ENCODE peak calls at places on chromosomes 16 and 17, in six cellular contexts. K, N, J, X, F and C are unnamed samples. For H3K9me3 and H3K4me1, the result is how much of the 10 kb centered on the place peaks cover.

GRCh38 chr16:84553873-84554399 is 49.5 kb upstream of the MEAK7 start:
- DNase-seq in K (no peak), N (no peak), J (no peak), X (no peak), F (no peak), C (no peak)

GRCh38 chr17:7132511-7133094 is 18.0 kb upstream of the ASGR2 start:
- DNase-seq in K (peak), N (no peak), J (no peak), X (no peak), F (no peak), C (no peak)

GRCh38 chr17:73175962-73176565 is 11.3 kb downstream of the SSTR2 start:
- DNase-seq in K (no peak), N (no peak), J (no peak), X (no peak), F (no peak), C (peak)

GRCh38 chr17:37729905-37730304 is 15.0 kb downstream of the HNF1B start:
- DNase-seq in K (peak), N (no peak), J (no peak), X (no peak), F (no peak), C (no peak)

GRCh38 chr17:67830440-67830839 is 5.1 kb downstream of the BPTF start:
- DNase-seq in K (no peak), N (no peak), J (no peak), X (no peak), F (no peak), C (no peak)

GRCh38 chr17:68591583-68591982 is 9.6 kb downstream of the FAM20A start:
- DNase-seq in K (peak), N (peak), J (peak), X (peak), F (peak), C (no peak)

GRCh38 chr17:72565758-72566157 is 444.9 kb downstream of the SOX9 start:
- DNase-seq in K (no peak), N (no peak), J (no peak), X (no peak), F (no peak), C (no peak)

GRCh38 chr17:48544356-48545021 is 420 bp downstream of the HOXB2 start:
- DNase-seq in K (no peak), N (peak), J (peak), X (peak), F (peak), C (peak)

GRCh38 chr16:89343501-89344291 is 126.2 kb downstream of the ZNF778 start:
- DNase-seq in K (no peak), N (no peak), J (no peak), X (no peak), F (no peak), C (no peak)

GRCh38 chr17:44787271-44787940 is 28.6 kb downstream of the ADAM11 start:
- DNase-seq in K (no peak), N (no peak), J (no peak), X (no peak), F (no peak), C (no peak)

GRCh38 chr16:30748634-30749445 is 615 bp downstream of the PHKG2 start:
- DNase-seq in K (peak), N (peak), J (no peak), X (no peak), F (peak), C (no peak)

GRCh38 chr17:8707591-8708453 is 36.8 kb downstream of the CCDC42 start:
- DNase-seq in K (no peak), N (peak), J (no peak), X (no peak), F (peak), C (no peak)

GRCh38 chr17:76736349-76737081 is 616 bp downstream of the SRSF2 start:
- DNase-seq in K (peak), N (peak), J (peak), X (peak), F (peak), C (peak)

GRCh38 chr17:80029235-80029974 is 6.3 kb downstream of the TBC1D16 start:
- DNase-seq in K (no peak), N (peak), J (peak), X (peak), F (peak), C (peak)

GRCh38 chr16:4790261-4790660 is 2.1 kb upstream of the SEPTIN12 start:
- DNase-seq in K (no peak), N (no peak), J (no peak), X (no peak), F (no peak), C (no peak)

GRCh38 chr17:45104907-45105624 is 27.2 kb downstream of the PLCD3 start:
- DNase-seq in K (no peak), N (no peak), J (no peak), X (no peak), F (no peak), C (no peak)

DNA sequence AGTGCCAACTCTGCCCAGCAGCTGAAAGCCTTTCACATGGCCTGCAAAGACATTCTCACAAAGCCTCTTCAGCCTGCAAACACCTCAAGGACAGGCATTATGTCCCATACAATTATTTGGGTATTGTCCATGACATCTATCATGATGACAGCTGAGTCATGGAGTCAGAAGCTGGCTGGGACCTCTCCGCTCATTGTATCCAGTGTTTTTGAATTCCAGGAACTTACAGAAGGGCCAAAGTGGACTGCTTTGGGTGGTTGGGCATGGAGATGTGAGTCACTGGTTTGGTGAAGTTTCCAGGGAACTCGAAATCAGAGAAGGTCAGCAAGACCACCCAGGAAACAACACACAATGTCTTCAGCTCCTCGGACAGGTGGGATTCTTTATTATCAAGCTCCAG is 188.6 kb upstream of the CCL2 start:
- DNase-seq in K (no peak), N (no peak), J (no peak), X (no peak), F (no peak), C (no peak)
- H3K9me3 ChIP-seq in K (under half), N (under half), J (under half), X (under half), F (under half), C (under half)

GRCh38 chr16:60180609-60181008 is 1446.5 kb upstream of the GOT2 start:
- DNase-seq in K (no peak), N (no peak), J (no peak), X (no peak), F (no peak), C (no peak)
- H3K4me1 ChIP-seq in K (under half), N (under half), J (under half), X (under half), F (under half), C (under half)

GRCh38 chr17:512926-513325 is 160.3 kb upstream of the RPH3AL start:
- DNase-seq in K (no peak), N (peak), J (no peak), X (no peak), F (no peak), C (no peak)

GRCh38 chr17:511833-512251 is 159.2 kb upstream of the RPH3AL start:
- DNase-seq in K (no peak), N (no peak), J (no peak), X (no peak), F (no peak), C (no peak)

GRCh38 chr17:512311-512710 is 159.7 kb upstream of the RPH3AL start:
- DNase-seq in K (no peak), N (no peak), J (no peak), X (no peak), F (no peak), C (no peak)

GRCh38 chr17:510223-510917 is 157.8 kb upstream of the RPH3AL start:
- DNase-seq in K (no peak), N (no peak), J (no peak), X (no peak), F (no peak), C (no peak)

DNA sequence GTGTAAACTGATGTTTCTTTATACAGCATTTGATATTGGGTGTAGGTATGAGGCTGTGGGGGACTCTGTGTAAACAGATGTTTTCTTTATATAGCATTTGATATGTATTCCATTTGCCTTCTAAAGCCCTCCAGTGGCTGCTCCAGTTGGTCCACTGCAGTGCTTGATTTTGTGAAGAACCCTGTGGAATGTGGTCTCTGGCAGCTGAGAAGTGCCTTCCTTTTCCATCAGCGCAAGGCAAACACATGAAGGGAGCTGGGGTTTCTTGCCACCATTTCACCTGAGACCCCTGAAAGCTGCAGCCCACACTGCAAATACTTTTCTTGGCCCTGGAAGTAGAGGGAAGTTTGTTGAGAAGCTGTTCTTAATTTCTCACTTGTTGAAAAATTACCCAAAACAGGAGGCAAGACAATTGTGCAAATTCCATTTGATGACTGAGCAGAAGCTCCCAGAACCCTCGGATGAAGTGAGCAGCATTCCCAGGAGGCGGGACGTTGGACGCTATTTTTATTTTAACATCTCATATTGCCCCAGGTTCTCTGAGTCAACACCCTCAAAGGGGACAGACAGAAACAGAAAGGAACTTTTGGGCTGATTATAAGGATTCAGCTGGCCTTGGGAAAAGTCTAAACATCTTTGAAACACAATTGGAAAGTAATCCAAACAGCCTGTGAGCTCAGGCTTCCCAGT is 158.5 kb upstream of the RPH3AL start:
- DNase-seq in K (no peak), N (peak), J (no peak), X (no peak), F (no peak), C (no peak)
- H3K9me3 ChIP-seq in K (under half), N (under half), J (under half), X (under half), F (under half), C (under half)

GRCh38 chr16:68096491-68096890 is 11.3 kb downstream of the NFATC3 start:
- DNase-seq in K (no peak), N (no peak), J (no peak), X (no peak), F (no peak), C (no peak)
- H3K4me1 ChIP-seq in K (under half), N (under half), J (half or more), X (under half), F (under half), C (under half)

DNA sequence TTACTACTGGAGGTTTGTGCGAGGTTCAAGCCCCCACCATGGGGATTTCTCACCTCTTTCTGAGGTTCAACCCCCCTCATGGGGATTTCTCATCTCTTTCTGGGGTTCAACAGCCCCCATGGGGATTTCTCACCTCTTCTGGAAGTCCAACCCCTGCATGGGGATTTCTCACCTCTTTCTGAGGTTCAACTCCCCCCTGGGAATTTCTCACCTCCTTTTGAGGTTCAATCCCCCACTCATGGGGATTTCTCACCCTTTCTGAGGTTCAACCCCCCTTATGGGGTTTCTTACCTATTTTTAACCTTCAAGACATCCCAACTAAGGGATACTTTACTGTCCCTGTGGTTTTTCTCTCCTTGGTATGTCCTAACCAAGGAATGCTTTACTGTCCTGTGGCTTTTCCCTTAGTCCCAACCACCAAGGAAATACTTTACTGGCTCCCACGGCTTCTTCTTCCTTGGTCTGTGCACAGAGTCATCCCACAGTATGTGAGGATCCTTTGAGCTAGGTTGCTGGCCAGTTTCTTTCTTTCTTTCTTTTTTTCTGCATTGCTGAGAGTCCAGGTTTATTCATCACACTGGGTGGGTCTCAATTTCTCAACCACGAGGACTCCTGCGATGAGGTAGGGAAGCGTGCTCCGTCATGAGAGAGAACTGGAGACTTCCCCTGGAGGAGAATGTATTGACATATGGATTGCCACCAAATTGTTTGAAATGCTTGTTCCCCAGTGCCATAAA is 2140.2 kb downstream of the TP53TG3F start:
- DNase-seq in K (no peak), N (no peak), J (no peak), X (no peak), F (no peak), C (no peak)
- H3K9me3 ChIP-seq in K (under half), N (under half), J (under half), X (under half), F (under half), C (under half)